ENCODE peak calls at places on chromosomes 16 and 17, in six cellular contexts. N is GM12878, G is HepG2, Y is K562, Q is HCT116, B is H1. Z is an unnamed sample.

GRCh38 chr16:5347561-5347960 is 250.0 kb upstream of the EEF2KMT start:
- DNase-seq in Q (no peak), B (no peak), Y (no peak), G (no peak), N (no peak), Z (no peak)

GRCh38 chr17:46977750-46978488 is 1.1 kb downstream of the RPRML start:
- DNase-seq in Q (no peak), G (no peak), Y (no peak), N (no peak), B (peak; percentile 50), Z (no peak)

GRCh38 chr16:54286330-54287017 is at the start of gene IRX3:
- DNase-seq in N (no peak), Y (no peak), Q (peak; percentile 66), G (peak; percentile 91), B (peak; percentile 84), Z (peak; percentile 84)

GRCh38 chr16:65832269-65832668 is 534.2 kb upstream of the CDH5 start:
- DNase-seq in N (no peak), Y (no peak), B (no peak), Q (no peak), G (no peak), Z (no peak)

GRCh38 chr16:75550211-75550662 is 5.8 kb downstream of the TMEM231 start:
- DNase-seq in Y (no peak), B (no peak), N (peak; percentile 69), Q (no peak), G (peak; percentile 58), Z (peak; percentile 30)

GRCh38 chr17:83190601-83191387 is 111.4 kb downstream of the METRNL start:
- DNase-seq in Y (no peak), B (no peak), Q (no peak), G (no peak), N (no peak), Z (no peak)

GRCh38 chr16:11379420-11379819 is 34.2 kb downstream of the RMI2 start:
- DNase-seq in Q (no peak), N (peak; percentile 71), Y (no peak), B (no peak), G (no peak), Z (no peak)

GRCh38 chr16:2146739-2147138 is 1.7 kb upstream of the RAB26 start:
- DNase-seq in N (no peak), G (no peak), B (no peak), Q (no peak), Y (no peak), Z (no peak)

GRCh38 chr16:2339521-2340484 is 725 bp downstream of the ABCA3 start:
- DNase-seq in Q (no peak), Y (peak; percentile 86), B (peak; percentile 80), N (no peak), G (peak; percentile 15), Z (no peak)

GRCh38 chr17:36117505-36118382 is 14.1 kb downstream of the CCL4 start:
- DNase-seq in B (no peak), N (no peak), Q (no peak), G (no peak), Y (no peak), Z (no peak)

GRCh38 chr16:10729649-10730048 is 14.0 kb upstream of the NUBP1 start:
- DNase-seq in B (no peak), G (no peak), Y (no peak), N (no peak), Q (peak; percentile 54), Z (no peak)

GRCh38 chr16:77221482-77221881 is 22.3 kb downstream of the SYCE1L start:
- DNase-seq in Y (no peak), Q (no peak), B (no peak), G (no peak), N (no peak), Z (no peak)

GRCh38 chr17:10151667-10152496 is 46.5 kb downstream of the GAS7 start:
- DNase-seq in Y (no peak), N (no peak), Q (no peak), G (no peak), B (no peak), Z (no peak)

GRCh38 chr16:75196826-75197225 is 10.1 kb downstream of the CTRB2 start:
- DNase-seq in Y (no peak), B (no peak), Q (no peak), G (no peak), N (no peak), Z (no peak)

GRCh38 chr17:64174686-64175456 is 44.9 kb upstream of the ERN1 start:
- DNase-seq in Y (no peak), B (no peak), G (no peak), N (no peak), Q (no peak), Z (no peak)

GRCh38 chr17:61635913-61636432 is 45.0 kb upstream of the NACA2 start:
- DNase-seq in N (peak; percentile 35), G (peak; percentile 62), Y (peak; percentile 68), B (peak; percentile 66), Q (peak; percentile 65), Z (peak; percentile 33)

GRCh38 chr17:36840796-36841195 is 96.5 kb upstream of the LHX1 start:
- DNase-seq in B (no peak), N (no peak), G (no peak), Y (no peak), Q (no peak), Z (no peak)

GRCh38 chr16:47724386-47724785 is 263.3 kb downstream of the PHKB start:
- DNase-seq in B (no peak), Y (no peak), G (no peak), N (no peak), Q (no peak), Z (no peak)

GRCh38 chr16:47728229-47728628 is 267.1 kb downstream of the PHKB start:
- DNase-seq in N (no peak), B (no peak), Q (no peak), G (no peak), Y (no peak), Z (no peak)

GRCh38 chr16:47726031-47726675 is 265.0 kb downstream of the PHKB start:
- DNase-seq in B (no peak), Q (no peak), Y (no peak), G (peak; percentile 15), N (no peak), Z (no peak)

GRCh38 chr16:47727131-47727530 is 266.0 kb downstream of the PHKB start:
- DNase-seq in B (no peak), G (no peak), N (no peak), Y (no peak), Q (no peak), Z (no peak)

DNA sequence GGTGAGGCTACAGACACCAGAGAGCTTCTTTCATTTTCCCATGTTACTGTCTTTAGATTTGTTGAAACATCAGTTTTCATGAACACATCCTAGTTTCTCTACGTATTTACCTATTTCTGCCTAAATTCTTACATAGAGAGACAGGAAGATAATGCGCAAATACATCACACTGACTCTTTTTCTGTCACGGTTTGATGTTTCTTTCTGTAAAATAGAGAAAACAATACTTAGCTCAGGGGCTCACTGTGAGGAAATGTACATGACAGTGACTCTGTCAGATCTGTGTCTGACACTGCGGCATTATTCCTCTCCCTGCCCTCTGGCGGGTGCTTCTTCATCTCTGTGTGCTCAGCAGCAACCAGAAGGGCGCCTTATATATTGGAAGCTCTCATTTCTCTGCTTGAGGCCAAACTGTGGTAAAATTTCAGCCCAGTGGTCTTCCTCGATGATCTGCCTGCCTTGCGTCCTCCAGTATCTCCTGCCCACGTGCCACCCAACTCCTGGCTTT is 264.1 kb downstream of the PHKB start:
- DNase-seq in N (no peak), Y (no peak), B (no peak), G (no peak), Q (no peak), Z (no peak)
- TF ChIP-seq YY1 in N (no peak), Y (no peak), B (no peak), G (no peak), Q (no peak), Z (no peak)

GRCh38 chr17:48614904-48615211 is 234 bp downstream of the HOXB8 start:
- DNase-seq in B (no peak), N (no peak), G (no peak), Y (no peak), Q (no peak), Z (no peak)

GRCh38 chr17:48612456-48612853 is 1.6 kb upstream of the HOXB7 start:
- DNase-seq in B (no peak), Q (no peak), N (no peak), Y (no peak), G (no peak), Z (no peak)

GRCh38 chr17:48615212-48615962 is at the start of gene HOXB8:
- DNase-seq in G (no peak), B (no peak), Q (no peak), N (no peak), Y (no peak), Z (no peak)

GRCh38 chr17:48612854-48613691 is 2.0 kb downstream of the HOXB8 start:
- DNase-seq in B (no peak), Y (no peak), Q (no peak), G (peak; percentile 15), N (no peak), Z (no peak)

DNA sequence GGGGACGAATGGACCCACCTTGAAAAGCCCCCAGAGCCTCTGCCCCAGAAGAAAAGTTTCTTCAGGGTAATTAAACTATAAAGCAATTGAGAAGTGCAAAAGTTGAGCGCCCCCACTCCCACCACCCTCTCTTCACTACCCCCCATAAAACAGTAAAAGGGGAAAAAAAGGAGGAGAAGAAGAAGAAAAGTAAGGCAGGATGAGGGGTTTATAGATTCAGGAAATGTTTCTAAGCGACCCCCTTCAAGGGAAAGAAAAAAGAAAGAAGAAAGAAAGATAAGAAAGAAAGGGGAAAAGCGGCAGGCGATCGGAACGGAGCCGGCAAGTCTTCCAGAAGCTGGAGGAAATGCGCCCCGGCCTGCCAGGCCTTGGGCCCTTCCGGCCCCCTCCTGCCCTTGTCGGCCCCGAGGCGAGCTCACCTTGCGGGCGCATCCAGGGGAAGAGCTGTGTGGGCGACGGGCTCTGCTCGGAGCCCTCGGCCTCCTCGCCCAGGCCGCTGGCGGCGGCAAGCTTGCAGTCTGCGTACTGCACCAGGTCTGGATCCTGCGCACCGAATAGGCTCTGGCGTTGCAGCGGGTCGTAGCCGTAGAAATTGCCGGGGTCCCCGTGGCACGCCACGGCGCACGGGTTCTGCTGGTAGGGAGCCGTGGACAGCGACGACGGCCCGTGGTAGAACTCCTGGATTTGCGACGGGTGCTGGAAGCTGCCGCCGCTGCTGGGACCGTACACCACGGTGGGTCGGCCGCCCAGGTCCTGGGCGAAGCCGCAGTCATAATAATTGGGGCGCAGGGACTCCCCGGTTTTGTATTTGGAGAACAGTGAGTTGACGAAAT is 1.0 kb downstream of the HOXB8 start:
- DNase-seq in N (no peak), Y (no peak), B (no peak), Q (no peak), G (no peak), Z (no peak)
- TF ChIP-seq ZNF274 in N (no peak), Y (no peak), B (no peak), Q (no peak), G (no peak), Z (no peak)

GRCh38 chr17:81537343-81537855 is 9.2 kb downstream of the FSCN2 start:
- DNase-seq in G (no peak), Q (peak; percentile 49), B (peak; percentile 86), Y (no peak), N (no peak), Z (no peak)
- TF ChIP-seq YY1 in G (no peak), Q (peak; percentile 35), B (peak; percentile 31), Y (no peak), N (no peak), Z (no peak)

DNA sequence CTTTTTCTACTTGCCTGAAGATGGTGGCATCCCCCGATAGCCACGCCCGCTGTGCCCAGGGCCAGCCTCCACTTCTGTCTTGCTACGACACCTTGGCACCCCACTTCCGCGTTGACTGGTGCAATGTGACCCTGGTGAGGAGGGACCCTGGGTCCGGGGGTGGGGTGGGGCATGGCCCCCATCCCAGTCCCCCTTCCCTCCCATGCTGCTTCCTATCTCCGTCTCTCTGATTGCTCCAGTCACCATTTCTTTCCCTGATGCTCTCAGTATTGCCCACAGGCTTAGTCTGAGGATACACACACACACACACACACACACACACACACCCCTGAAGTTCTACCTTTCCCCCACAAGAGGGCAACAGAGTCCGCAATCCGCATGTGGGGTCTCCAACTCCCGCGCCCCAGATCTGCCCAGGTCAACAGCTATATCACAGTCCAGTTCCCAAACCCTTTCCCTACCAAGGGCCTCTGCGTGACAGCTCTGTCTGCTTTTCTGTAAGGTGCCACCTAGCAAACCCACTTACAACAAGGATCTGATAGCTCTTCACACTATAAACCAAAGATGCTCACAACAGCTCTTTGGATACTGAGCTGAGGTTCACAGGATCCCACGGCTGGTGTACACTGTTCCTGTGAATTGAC is 3.4 kb downstream of the SGCA start:
- DNase-seq in Y (peak; percentile 71), G (peak; percentile 69), Q (peak; percentile 78), B (peak; percentile 73), N (peak; percentile 44), Z (no peak)
- TF ChIP-seq ZNF274 in Y (no peak), G (no peak), Q (no peak), B (no peak), N (no peak), Z (no peak)

Z was measured in NT2/D1.